ENCODE peak calls at places on chromosomes 2 and 18, in nine cellular contexts. T is endothelial cell of umbilical vein, Q is cardiac muscle cell, G is ovary, X is IMR-90, U is HCT116, A is adrenal gland, N is heart right ventricle, M is fibroblast of lung. F is an unnamed sample.

GRCh38 chr2:107730898-107731297 is 95.8 kb upstream of the RGPD4 start:
- DNase-seq in T (no peak), Q (no peak), G (no peak), X (no peak), U (no peak), A (no peak), N (no peak), M (peak; percentile 12), F (no peak)

GRCh38 chr2:124625561-124625960 is 600.5 kb downstream of the CNTNAP5 start:
- DNase-seq in T (no peak), Q (no peak), G (no peak), X (no peak), U (no peak), A (no peak), N (no peak), M (no peak), F (no peak)

GRCh38 chr2:28393115-28393836 is 618 bp downstream of the FOSL2 start:
- DNase-seq in T (peak; percentile 56), Q (peak; percentile 76), G (peak; percentile 81), X (peak; percentile 68), U (no peak), A (peak; percentile 59), N (peak; percentile 82), M (peak; percentile 69), F (no peak)

GRCh38 chr2:239229545-239230279 is 171.1 kb downstream of the HDAC4 start:
- DNase-seq in T (no peak), Q (peak; percentile 28), G (no peak), X (no peak), U (no peak), A (no peak), N (no peak), M (no peak), F (no peak)

GRCh38 chr2:56476509-56477071 is 292.8 kb downstream of the CCDC85A start:
- DNase-seq in T (no peak), Q (no peak), G (no peak), X (no peak), U (no peak), A (no peak), N (no peak), M (no peak), F (no peak)

GRCh38 chr2:17830053-17831034 is 14.1 kb downstream of the MSGN1 start:
- DNase-seq in T (peak; percentile 89), Q (peak; percentile 87), G (peak; percentile 53), X (peak; percentile 65), U (peak; percentile 82), A (peak; percentile 66), N (peak; percentile 72), M (peak; percentile 69), F (peak; percentile 20)

GRCh38 chr2:163471947-163472346 is 263.9 kb downstream of the FIGN start:
- DNase-seq in T (peak; percentile 18), Q (peak; percentile 56), G (no peak), X (peak; percentile 3), U (no peak), A (peak; percentile 12), N (peak; percentile 13), M (peak; percentile 18), F (no peak)

GRCh38 chr2:206031162-206031784 is 54.7 kb downstream of the INO80D start:
- DNase-seq in T (no peak), Q (peak; percentile 27), G (no peak), X (peak; percentile 75), U (no peak), A (no peak), N (no peak), M (peak; percentile 67), F (no peak)

GRCh38 chr2:143344780-143345179 is 215.6 kb downstream of the ARHGAP15 start:
- DNase-seq in T (no peak), Q (no peak), G (no peak), X (no peak), U (no peak), A (no peak), N (no peak), M (no peak), F (no peak)

GRCh38 chr2:169469952-169470572 is 9.2 kb upstream of the BBS5 start:
- DNase-seq in T (no peak), Q (no peak), G (no peak), X (no peak), U (no peak), A (no peak), N (no peak), M (no peak), F (no peak)

GRCh38 chr2:238288650-238289573 is 502 bp upstream of the PER2 start:
- DNase-seq in T (peak; percentile 99), Q (peak; percentile 99), G (peak; percentile 100), X (peak; percentile 99), U (peak; percentile 97), A (peak; percentile 99), N (peak; percentile 97), M (peak; percentile 99), F (peak; percentile 97)

GRCh38 chr18:37322497-37323035 is 243.0 kb downstream of the CELF4 start:
- DNase-seq in T (peak; percentile 17), Q (peak; percentile 54), G (peak; percentile 52), X (peak; percentile 21), U (peak; percentile 26), A (peak; percentile 53), N (peak; percentile 26), M (peak; percentile 20), F (no peak)

GRCh38 chr18:36424741-36425142 is 127.2 kb downstream of the FHOD3 start:
- DNase-seq in T (no peak), Q (no peak), G (no peak), X (no peak), U (peak; percentile 29), A (no peak), N (no peak), M (no peak), F (no peak)

GRCh38 chr18:55116855-55117254 is 157.6 kb upstream of the CCDC68 start:
- DNase-seq in T (no peak), Q (no peak), G (no peak), X (no peak), U (no peak), A (no peak), N (no peak), M (peak; percentile 50), F (no peak)

GRCh38 chr2:143284087-143284675 is 155.0 kb downstream of the ARHGAP15 start:
- DNase-seq in T (peak; percentile 40), Q (peak; percentile 67), G (no peak), X (peak; percentile 50), U (peak; percentile 47), A (peak; percentile 14), N (no peak), M (peak; percentile 34), F (no peak)

GRCh38 chr2:123953848-123954247 is 71.2 kb upstream of the CNTNAP5 start:
- DNase-seq in T (no peak), Q (peak; percentile 76), G (no peak), X (peak; percentile 11), U (no peak), A (no peak), N (no peak), M (peak; percentile 17), F (no peak)

GRCh38 chr2:85744771-85745601 is 8.8 kb upstream of the ATOH8 start:
- DNase-seq in T (no peak), Q (peak; percentile 87), G (peak; percentile 73), X (peak; percentile 70), U (no peak), A (no peak), N (no peak), M (peak; percentile 70), F (no peak)

GRCh38 chr2:85064927-85065630 is 68.1 kb upstream of the TCF7L1 start:
- DNase-seq in T (no peak), Q (no peak), G (no peak), X (no peak), U (no peak), A (no peak), N (no peak), M (no peak), F (no peak)

GRCh38 chr2:215983581-215984351 is 29.6 kb downstream of the MREG start:
- DNase-seq in T (no peak), Q (no peak), G (no peak), X (no peak), U (no peak), A (no peak), N (no peak), M (no peak), F (no peak)

GRCh38 chr2:27442282-27442980 is at the start of gene KRTCAP3:
- DNase-seq in T (no peak), Q (no peak), G (peak; percentile 70), X (no peak), U (peak; percentile 42), A (peak; percentile 49), N (no peak), M (no peak), F (no peak)

GRCh38 chr18:43917487-43917886 is 640.2 kb upstream of the SYT4 start:
- DNase-seq in T (no peak), Q (no peak), G (no peak), X (no peak), U (no peak), A (peak; percentile 13), N (no peak), M (no peak), F (no peak)

GRCh38 chr18:35713545-35713944 is 132.0 kb downstream of the GALNT1 start:
- DNase-seq in T (peak; percentile 92), Q (peak; percentile 63), G (no peak), X (peak; percentile 39), U (no peak), A (no peak), N (no peak), M (peak; percentile 79), F (no peak)

GRCh38 chr2:24164416-24164973 is 10.4 kb upstream of the FAM228A start:
- DNase-seq in T (no peak), Q (peak; percentile 15), G (no peak), X (no peak), U (peak; percentile 22), A (peak; percentile 8), N (no peak), M (no peak), F (no peak)
- TF ChIP-seq CTCF in T (peak; percentile 64), Q (peak; percentile 57), G (no peak), X (peak; percentile 76), U (peak; percentile 99), A (peak; percentile 69), N (peak; percentile 57), M (peak; percentile 51), F (peak; percentile 56)

GRCh38 chr18:13444430-13445240 is 226.1 kb downstream of the LDLRAD4 start:
- DNase-seq in T (no peak), Q (no peak), G (no peak), X (no peak), U (no peak), A (no peak), N (no peak), M (no peak), F (no peak)
- H3K4me3 ChIP-seq in T (no peak overlapping the region), Q (no peak overlapping the region), G (no peak overlapping the region), X (no peak overlapping the region), U (no peak overlapping the region), A (no peak overlapping the region), N (no peak overlapping the region), M (no peak overlapping the region), F (no peak overlapping the region)

GRCh38 chr2:182006606-182007005 is 21.0 kb downstream of the PPP1R1C start:
- DNase-seq in T (no peak), Q (no peak), G (no peak), X (no peak), U (no peak), A (no peak), N (no peak), M (no peak), F (no peak)
- TF ChIP-seq CTCF in T (no peak), Q (no peak), G (no peak), X (no peak), U (no peak), A (no peak), N (no peak), M (no peak), F (no peak)

DNA sequence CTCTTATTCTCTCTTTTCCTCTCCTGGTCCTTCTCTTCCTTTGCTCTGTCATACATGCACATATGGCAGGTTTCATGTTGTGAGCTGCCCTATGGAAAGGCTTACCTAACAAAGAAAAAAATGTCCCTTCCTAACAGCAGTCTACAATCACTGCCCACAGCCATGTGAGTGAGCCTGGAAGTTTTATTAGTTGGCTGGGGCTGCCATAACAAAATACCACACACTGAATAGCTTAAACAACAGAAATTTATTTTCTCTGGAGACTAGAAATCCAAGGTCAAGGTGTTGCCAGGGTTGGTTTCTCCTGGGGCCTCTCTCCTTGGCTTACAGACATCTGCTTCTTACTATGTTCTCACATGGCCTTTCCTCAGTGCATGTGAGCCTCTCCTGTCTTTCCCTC is 142.1 kb downstream of the TRIB2 start:
- DNase-seq in T (no peak), Q (no peak), G (no peak), X (no peak), U (no peak), A (no peak), N (no peak), M (peak; percentile 18), F (no peak)
- H3K4me3 ChIP-seq in T (no peak overlapping the region), Q (no peak overlapping the region), G (no peak overlapping the region), X (no peak overlapping the region), U (no peak overlapping the region), A (no peak overlapping the region), N (no peak overlapping the region), M (no peak overlapping the region), F (no peak overlapping the region)